ENCODE peak calls at places on chromosomes 12 and 14, in nine cellular contexts. F is A549, O is IMR-90, P is colonic mucosa, J is fibroblast of the aortic adventitia, B is psoas muscle, T is HFF-Myc, N is fibroblast of pulmonary artery, W is HL-60. I is an unnamed sample.

GRCh38 chr14:74945261-74945851 is 10.0 kb downstream of the PGF start:
- DNase-seq in F (peak), O (no peak), P (no peak), J (peak), B (peak), T (no peak), N (no peak), W (no peak), I (no peak)

GRCh38 chr14:23066855-23067744 is 9.8 kb upstream of the CDH24 start:
- DNase-seq in F (no peak), O (no peak), P (no peak), J (no peak), B (no peak), T (no peak), N (no peak), W (no peak), I (no peak)

GRCh38 chr12:124916370-124917134 is 2.1 kb upstream of the UBC start:
- DNase-seq in F (peak), O (peak), P (peak), J (peak), B (peak), T (peak), N (peak), W (no peak), I (peak)

GRCh38 chr12:113591480-113591971 is 119.9 kb upstream of the LHX5 start:
- DNase-seq in F (no peak), O (no peak), P (no peak), J (no peak), B (no peak), T (no peak), N (no peak), W (no peak), I (no peak)

GRCh38 chr14:24784981-24785380 is 151.0 kb upstream of the GZMB start:
- DNase-seq in F (no peak), O (no peak), P (no peak), J (no peak), B (no peak), T (no peak), N (no peak), W (no peak), I (no peak)

GRCh38 chr12:28089363-28089762 is 100.9 kb upstream of the CCDC91 start:
- DNase-seq in F (peak), O (peak), P (no peak), J (peak), B (no peak), T (peak), N (peak), W (no peak), I (peak)

GRCh38 chr12:94191023-94191422 is 42.6 kb downstream of the PLXNC1 start:
- DNase-seq in F (no peak), O (no peak), P (no peak), J (no peak), B (no peak), T (no peak), N (no peak), W (no peak), I (no peak)

GRCh38 chr12:66065146-66065545 is 65.4 kb downstream of the LLPH start:
- DNase-seq in F (no peak), O (peak), P (no peak), J (peak), B (no peak), T (no peak), N (no peak), W (no peak), I (peak)

GRCh38 chr12:31585271-31585670 is 5.7 kb downstream of the DENND5B start:
- DNase-seq in F (peak), O (peak), P (no peak), J (peak), B (no peak), T (no peak), N (peak), W (no peak), I (peak)

GRCh38 chr12:21149849-21150248 is 18.9 kb downstream of the SLCO1B1 start:
- DNase-seq in F (no peak), O (no peak), P (no peak), J (no peak), B (no peak), T (no peak), N (no peak), W (no peak), I (no peak)

GRCh38 chr12:91703884-91704283 is 441.8 kb downstream of the BTG1 start:
- DNase-seq in F (no peak), O (no peak), P (no peak), J (no peak), B (no peak), T (no peak), N (no peak), W (no peak), I (no peak)

GRCh38 chr14:61877050-61877390 is 114.8 kb downstream of the SNAPC1 start:
- DNase-seq in F (no peak), O (no peak), P (no peak), J (no peak), B (no peak), T (no peak), N (no peak), W (no peak), I (no peak)

GRCh38 chr14:23751591-23751990 is 115.4 kb downstream of the DHRS2 start:
- DNase-seq in F (no peak), O (no peak), P (no peak), J (no peak), B (no peak), T (no peak), N (no peak), W (no peak), I (no peak)

GRCh38 chr12:32248594-32249140 is 142.0 kb downstream of the BICD1 start:
- DNase-seq in F (no peak), O (no peak), P (no peak), J (no peak), B (no peak), T (peak), N (no peak), W (no peak), I (no peak)

GRCh38 chr12:60977966-60978365 is 1282.2 kb upstream of the USP15 start:
- DNase-seq in F (no peak), O (no peak), P (no peak), J (no peak), B (no peak), T (no peak), N (no peak), W (no peak), I (no peak)

GRCh38 chr12:123115409-123116111 is 35.3 kb downstream of the PITPNM2 start:
- DNase-seq in F (no peak), O (peak), P (no peak), J (peak), B (peak), T (peak), N (peak), W (no peak), I (peak)

GRCh38 chr12:38886064-38886463 is 19.3 kb downstream of the CPNE8 start:
- DNase-seq in F (peak), O (no peak), P (peak), J (peak), B (peak), T (no peak), N (peak), W (no peak), I (peak)

GRCh38 chr12:120134307-120134980 is 17.9 kb upstream of the RAB35 start:
- DNase-seq in F (no peak), O (no peak), P (no peak), J (no peak), B (no peak), T (no peak), N (no peak), W (no peak), I (no peak)

GRCh38 chr14:89572566-89573398 is 155.7 kb upstream of the FOXN3 start:
- DNase-seq in F (no peak), O (no peak), P (no peak), J (no peak), B (no peak), T (no peak), N (no peak), W (no peak), I (no peak)

GRCh38 chr12:46998811-46999368 is 80.5 kb upstream of the PCED1B start:
- DNase-seq in F (peak), O (peak), P (no peak), J (peak), B (no peak), T (peak), N (peak), W (no peak), I (peak)

GRCh38 chr14:98112211-98112780 is 1159.7 kb downstream of the BCL11B start:
- DNase-seq in F (no peak), O (no peak), P (no peak), J (no peak), B (no peak), T (no peak), N (no peak), W (no peak), I (no peak)

GRCh38 chr12:104501641-104502040 is 44.9 kb downstream of the CHST11 start:
- DNase-seq in F (no peak), O (no peak), P (no peak), J (no peak), B (no peak), T (no peak), N (no peak), W (no peak), I (no peak)

GRCh38 chr14:68874746-68875155 is 81.9 kb upstream of the ZFP36L1 start:
- DNase-seq in F (no peak), O (no peak), P (no peak), J (peak), B (no peak), T (no peak), N (no peak), W (no peak), I (no peak)
- TF ChIP-seq CTCF in F (no peak), O (no peak), P (no peak), J (no peak), B (no peak), T (no peak), N (no peak), W (no peak), I (no peak)

GRCh38 chr12:64781374-64782029 is 22.3 kb upstream of the GNS start:
- DNase-seq in F (no peak), O (no peak), P (peak), J (no peak), B (no peak), T (no peak), N (no peak), W (no peak), I (no peak)

GRCh38 chr12:64779349-64779974 is 20.3 kb upstream of the GNS start:
- DNase-seq in F (no peak), O (no peak), P (peak), J (no peak), B (no peak), T (no peak), N (no peak), W (no peak), I (no peak)

GRCh38 chr12:64780220-64780530 is 21.0 kb upstream of the GNS start:
- DNase-seq in F (no peak), O (no peak), P (no peak), J (no peak), B (no peak), T (no peak), N (no peak), W (no peak), I (no peak)

GRCh38 chr12:64780531-64781373 is 21.5 kb upstream of the GNS start:
- DNase-seq in F (peak), O (no peak), P (peak), J (no peak), B (peak), T (no peak), N (no peak), W (no peak), I (no peak)

DNA sequence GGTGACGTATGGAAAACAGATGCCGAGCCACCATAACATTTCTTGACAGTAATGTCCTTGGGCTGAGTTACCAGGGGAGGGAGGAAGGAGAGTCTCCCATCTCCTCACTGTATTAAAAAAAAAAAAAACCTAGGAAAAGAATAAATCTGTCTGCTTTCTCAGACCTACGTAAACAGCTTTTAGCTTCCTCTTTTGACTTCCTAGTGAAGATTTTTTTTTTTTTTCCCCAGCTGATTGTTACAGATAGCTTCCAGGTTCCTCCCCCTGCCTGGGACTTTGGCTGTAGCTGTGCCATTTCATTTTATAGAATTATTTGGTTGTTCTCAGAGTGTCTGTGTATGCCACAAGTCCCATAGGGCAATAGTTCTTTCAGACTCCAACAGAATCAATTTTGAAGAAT is 23.0 kb upstream of the GNS start:
- DNase-seq in F (no peak), O (no peak), P (no peak), J (no peak), B (no peak), T (no peak), N (no peak), W (no peak), I (no peak)
- H3K4me3 ChIP-seq in F (no peak), O (no peak), P (peak), J (no peak), B (peak), T (no peak), N (no peak), W (no peak), I (no peak)

DNA sequence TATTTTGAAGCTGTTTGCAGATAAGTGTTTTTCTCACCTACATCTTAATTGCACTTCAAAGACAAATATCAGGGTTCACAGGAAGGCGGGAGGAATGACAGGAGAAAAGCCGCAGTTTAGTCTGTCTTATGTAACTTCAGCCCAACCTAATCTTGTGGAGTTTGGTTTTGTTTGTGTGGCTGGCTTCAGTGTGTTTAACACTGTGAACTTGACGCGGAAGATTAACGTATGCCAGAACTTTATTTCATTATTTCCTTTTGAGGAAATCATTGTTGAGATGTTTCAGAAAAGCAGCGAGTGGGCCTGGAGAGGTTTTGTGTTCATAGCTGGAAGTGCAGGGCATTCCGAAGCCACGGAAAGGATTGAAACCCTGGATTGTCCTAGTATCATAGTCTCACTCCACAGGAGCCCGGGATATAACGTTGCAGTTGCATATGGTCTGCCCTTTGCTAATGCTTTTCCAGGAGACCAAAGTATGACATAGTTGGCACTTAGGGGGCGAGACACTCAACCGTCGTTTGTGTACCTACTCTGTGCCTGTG is 2.0 kb downstream of the PELI2 start:
- DNase-seq in F (no peak), O (peak), P (peak), J (peak), B (no peak), T (no peak), N (peak), W (no peak), I (peak)
- TF ChIP-seq CTCF in F (no peak), O (no peak), P (no peak), J (peak), B (no peak), T (no peak), N (no peak), W (no peak), I (no peak)

DNA sequence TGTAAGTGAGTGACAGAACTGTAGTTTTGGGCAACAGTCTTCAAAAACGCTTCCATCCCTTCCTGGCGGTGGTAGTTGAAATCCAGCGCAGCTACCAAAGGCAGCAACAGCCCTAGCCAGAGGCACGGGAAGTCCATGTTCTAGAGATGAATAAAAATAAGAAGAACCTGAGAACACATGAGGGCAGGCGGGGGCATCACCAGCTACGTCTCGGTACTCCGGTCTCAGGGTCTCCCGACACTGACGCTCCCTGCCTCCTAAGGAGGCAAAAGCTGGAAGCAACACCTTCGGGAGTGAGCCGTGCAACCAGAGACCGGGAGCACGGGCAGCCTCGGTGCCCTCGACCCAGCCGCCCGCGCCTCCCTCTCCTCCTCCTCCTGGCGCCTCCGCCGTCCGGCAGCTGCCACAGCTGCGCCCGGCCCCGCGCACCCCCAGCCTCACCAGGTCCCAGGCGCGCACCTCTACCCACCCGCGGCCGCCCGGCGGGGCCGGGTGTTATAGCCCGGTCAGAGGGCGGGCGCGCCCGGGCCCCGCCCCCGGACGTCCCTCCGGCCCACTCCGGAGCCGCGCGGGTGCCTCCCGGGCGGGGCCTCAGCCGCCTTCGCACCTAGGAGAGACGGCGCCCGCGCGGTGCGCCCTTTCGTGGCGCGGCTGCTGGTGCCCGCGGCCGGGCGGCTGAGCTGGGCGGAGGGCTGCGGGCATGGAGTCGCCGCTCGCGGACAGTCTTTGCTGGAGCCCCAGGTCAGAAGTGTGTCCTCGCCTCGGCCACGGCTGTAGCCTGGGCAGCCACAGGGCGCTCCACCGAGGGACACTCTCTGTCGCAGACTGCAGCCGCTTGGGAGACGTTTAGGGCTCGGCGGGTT is at the start of gene CPM:
- DNase-seq in F (peak), O (peak), P (peak), J (peak), B (peak), T (no peak), N (peak), W (peak), I (peak)
- H3K4me3 ChIP-seq in F (peak), O (peak), P (peak), J (peak), B (peak), T (peak), N (peak), W (peak), I (peak)

GRCh38 chr12:4939418-4940023 is 29.8 kb downstream of the KCNA1 start:
- DNase-seq in F (no peak), O (no peak), P (no peak), J (peak), B (no peak), T (no peak), N (no peak), W (no peak), I (no peak)
- TF ChIP-seq CTCF in F (no peak), O (no peak), P (no peak), J (peak), B (no peak), T (no peak), N (no peak), W (no peak), I (no peak)

GRCh38 chr12:58095002-58095401 is 153.6 kb downstream of the ATP23 start:
- DNase-seq in F (no peak), O (no peak), P (no peak), J (no peak), B (no peak), T (no peak), N (no peak), W (no peak), I (no peak)

GRCh38 chr12:58099476-58099875 is 158.1 kb downstream of the ATP23 start:
- DNase-seq in F (no peak), O (no peak), P (no peak), J (no peak), B (no peak), T (no peak), N (no peak), W (no peak), I (no peak)

GRCh38 chr12:58097741-58098140 is 156.4 kb downstream of the ATP23 start:
- DNase-seq in F (no peak), O (no peak), P (no peak), J (no peak), B (no peak), T (no peak), N (no peak), W (no peak), I (no peak)
- H3K4me3 ChIP-seq in F (no peak), O (no peak), P (no peak), J (no peak), B (no peak), T (no peak), N (no peak), W (no peak), I (no peak)

GRCh38 chr14:59482471-59483331 is 1.5 kb downstream of the L3HYPDH start:
- DNase-seq in F (peak), O (peak), P (peak), J (peak), B (no peak), T (peak), N (peak), W (no peak), I (peak)
- TF ChIP-seq CTCF in F (no peak), O (no peak), P (no peak), J (no peak), B (no peak), T (no peak), N (no peak), W (no peak), I (no peak)